ENCODE peak calls at places on chromosomes 1 and 21, in five cellular contexts. W, R, C, X and K are unnamed samples.

GRCh38 chr21:23402929-23403520 is 2204.3 kb downstream of the MRPL39 start:
- DNase-seq in W (no peak), R (no peak), C (no peak), X (no peak), K (no peak)

GRCh38 chr1:203539831-203540546 is 46.0 kb downstream of the OPTC start:
- DNase-seq in W (no peak), R (no peak), C (no peak), X (no peak), K (no peak)

GRCh38 chr1:110214454-110215404 is 4.6 kb downstream of the KCNC4 start:
- DNase-seq in W (no peak), R (no peak), C (no peak), X (peak), K (no peak)

GRCh38 chr1:229024528-229025119 is 246.3 kb upstream of the RAB4A start:
- DNase-seq in W (no peak), R (peak), C (peak), X (peak), K (no peak)

GRCh38 chr1:202807367-202807925 is 775 bp downstream of the KDM5B start:
- DNase-seq in W (no peak), R (peak), C (peak), X (no peak), K (peak)

GRCh38 chr1:171913385-171913784 is 72.1 kb downstream of the DNM3 start:
- DNase-seq in W (no peak), R (peak), C (no peak), X (peak), K (no peak)

GRCh38 chr21:33266050-33266783 is at the start of gene IL10RB:
- DNase-seq in W (peak), R (peak), C (peak), X (peak), K (peak)

GRCh38 chr1:20139776-20140612 is 871 bp downstream of the PLA2G2F start:
- DNase-seq in W (no peak), R (no peak), C (no peak), X (no peak), K (no peak)

GRCh38 chr1:62230724-62231123 is 36.1 kb downstream of the L1TD1 start:
- DNase-seq in W (no peak), R (peak), C (no peak), X (no peak), K (no peak)

GRCh38 chr1:109864960-109865611 is 45.6 kb upstream of the CSF1 start:
- DNase-seq in W (no peak), R (no peak), C (no peak), X (no peak), K (no peak)

GRCh38 chr1:59164371-59164770 is 132.5 kb upstream of the FGGY start:
- DNase-seq in W (no peak), R (no peak), C (no peak), X (no peak), K (no peak)

GRCh38 chr1:184624051-184624450 is 130.6 kb downstream of the EDEM3 start:
- DNase-seq in W (no peak), R (no peak), C (no peak), X (no peak), K (no peak)

GRCh38 chr1:172851077-172851476 is 192.2 kb downstream of the FASLG start:
- DNase-seq in W (no peak), R (no peak), C (no peak), X (no peak), K (peak)

GRCh38 chr1:187433598-187433997 is 604.8 kb downstream of the PLA2G4A start:
- DNase-seq in W (no peak), R (no peak), C (no peak), X (no peak), K (no peak)

GRCh38 chr1:226945106-226945857 is 5.2 kb downstream of the COQ8A start:
- DNase-seq in W (no peak), R (no peak), C (no peak), X (peak), K (no peak)

GRCh38 chr1:178768423-178768822 is 43.4 kb downstream of the RALGPS2 start:
- DNase-seq in W (no peak), R (no peak), C (peak), X (peak), K (no peak)

GRCh38 chr1:113391643-113392271 is 1.4 kb downstream of the MAGI3 start:
- DNase-seq in W (no peak), R (no peak), C (no peak), X (peak), K (no peak)

GRCh38 chr1:203439086-203439620 is 36.5 kb upstream of the PRELP start:
- DNase-seq in W (no peak), R (no peak), C (no peak), X (no peak), K (no peak)

GRCh38 chr21:46428286-46428685 is 30.4 kb upstream of the DIP2A start:
- DNase-seq in W (no peak), R (no peak), C (no peak), X (no peak), K (no peak)

GRCh38 chr1:214003233-214003632 is 15.5 kb downstream of the PROX1 start:
- DNase-seq in W (no peak), R (no peak), C (peak), X (no peak), K (no peak)

GRCh38 chr1:183029591-183030000 is 6.4 kb downstream of the LAMC1 start:
- DNase-seq in W (no peak), R (no peak), C (no peak), X (peak), K (no peak)

GRCh38 chr1:116537439-116537838 is 33.4 kb downstream of the CD58 start:
- DNase-seq in W (no peak), R (no peak), C (peak), X (no peak), K (no peak)

GRCh38 chr1:230641346-230641745 is 935 bp upstream of the COG2 start:
- DNase-seq in W (no peak), R (no peak), C (peak), X (no peak), K (no peak)

GRCh38 chr1:8096105-8097011 is 70.2 kb upstream of the ERRFI1 start:
- DNase-seq in W (no peak), R (no peak), C (no peak), X (no peak), K (no peak)

GRCh38 chr1:244337839-244338238 is 113.9 kb downstream of the ADSS2 start:
- DNase-seq in W (no peak), R (no peak), C (no peak), X (no peak), K (no peak)

GRCh38 chr21:44737706-44738354 is 26.5 kb upstream of the TSPEAR start:
- DNase-seq in W (no peak), R (no peak), C (no peak), X (no peak), K (no peak)

GRCh38 chr1:109864063-109864822 is 46.4 kb upstream of the CSF1 start:
- DNase-seq in W (no peak), R (no peak), C (peak), X (no peak), K (no peak)

GRCh38 chr1:231301990-231302389 is 35.7 kb downstream of the EXOC8 start:
- DNase-seq in W (no peak), R (no peak), C (no peak), X (no peak), K (no peak)

GRCh38 chr1:217018648-217019047 is 295.4 kb upstream of the ESRRG start:
- DNase-seq in W (no peak), R (no peak), C (no peak), X (no peak), K (no peak)

GRCh38 chr1:44170281-44170823 is 28.9 kb upstream of the KLF18 start:
- DNase-seq in W (no peak), R (no peak), C (peak), X (no peak), K (no peak)

GRCh38 chr1:119204169-119204568 is 63.7 kb upstream of the WARS2 start:
- DNase-seq in W (no peak), R (no peak), C (no peak), X (no peak), K (no peak)

GRCh38 chr1:157144509-157144908 is 6.3 kb upstream of the ETV3 start:
- DNase-seq in W (no peak), R (no peak), C (no peak), X (no peak), K (no peak)

GRCh38 chr1:209335090-209335692 is 248.3 kb upstream of the CAMK1G start:
- DNase-seq in W (peak), R (peak), C (peak), X (peak), K (peak)

GRCh38 chr1:199710974-199711373 is 316.5 kb upstream of the NR5A2 start:
- DNase-seq in W (no peak), R (no peak), C (no peak), X (no peak), K (no peak)

GRCh38 chr1:208455821-208456220 is 211.6 kb upstream of the PLXNA2 start:
- DNase-seq in W (no peak), R (no peak), C (no peak), X (no peak), K (no peak)

GRCh38 chr1:6208723-6209660 is 3.1 kb downstream of the RNF207 start:
- DNase-seq in W (no peak), R (no peak), C (peak), X (no peak), K (peak)

GRCh38 chr1:6888268-6888667 is 103.0 kb downstream of the CAMTA1 start:
- DNase-seq in W (no peak), R (no peak), C (no peak), X (no peak), K (no peak)

GRCh38 chr1:173429517-173430477 is 47.3 kb upstream of the PRDX6 start:
- DNase-seq in W (peak), R (peak), C (peak), X (peak), K (peak)

GRCh38 chr1:218656301-218657037 is 311.3 kb downstream of the TGFB2 start:
- DNase-seq in W (no peak), R (no peak), C (no peak), X (no peak), K (no peak)

GRCh38 chr1:12525311-12526181 is 92.5 kb downstream of the DHRS3 start:
- DNase-seq in W (no peak), R (no peak), C (no peak), X (peak), K (no peak)
- TF ChIP-seq JUN in W (no peak), R (peak), C (no peak), X (peak), K (no peak)

DNA sequence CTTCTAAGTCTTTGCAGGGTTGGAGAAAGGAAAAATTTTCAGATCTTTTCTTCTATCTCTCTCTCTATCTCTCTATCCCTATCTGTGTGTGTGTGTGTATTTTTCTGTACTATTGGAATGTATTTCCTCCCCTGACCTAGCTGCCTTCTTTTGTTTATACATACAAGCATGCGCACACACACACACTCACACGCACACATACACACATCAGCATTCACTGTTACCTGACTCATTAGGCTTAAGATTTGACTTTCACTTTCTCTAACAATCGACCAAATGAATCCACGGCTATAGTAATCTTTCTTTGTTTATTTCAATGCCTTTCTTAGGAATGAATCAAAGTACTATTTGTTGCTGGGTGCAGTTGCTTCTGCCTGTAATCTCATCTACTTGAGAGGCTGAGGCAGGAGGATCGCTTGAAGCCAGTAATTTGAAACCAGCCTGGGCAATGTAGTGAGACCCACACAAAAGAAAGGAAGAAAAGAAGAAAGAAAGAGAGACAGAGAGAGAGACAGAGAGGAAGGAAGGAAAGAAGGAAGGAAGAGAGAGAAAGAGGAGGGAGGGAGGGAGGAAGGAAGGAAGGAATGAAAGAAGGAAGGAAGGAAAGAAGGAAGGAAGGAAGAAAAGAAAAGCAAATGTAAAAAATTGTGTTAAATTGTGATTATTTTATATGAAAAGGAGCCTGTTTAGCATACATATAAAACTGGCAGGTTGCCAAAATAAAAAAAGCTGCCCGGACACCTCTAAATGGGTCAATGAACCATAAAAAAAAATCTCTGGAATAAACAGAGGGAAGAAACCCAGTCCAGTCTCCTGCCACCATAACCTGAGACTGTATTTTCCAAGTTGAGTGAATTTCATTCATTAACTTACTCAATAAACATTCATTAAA is 206.8 kb downstream of the ZNF326 start:
- DNase-seq in W (no peak), R (no peak), C (no peak), X (no peak), K (no peak)
- TF ChIP-seq JUN in W (no peak), R (no peak), C (no peak), X (no peak), K (no peak)

DNA sequence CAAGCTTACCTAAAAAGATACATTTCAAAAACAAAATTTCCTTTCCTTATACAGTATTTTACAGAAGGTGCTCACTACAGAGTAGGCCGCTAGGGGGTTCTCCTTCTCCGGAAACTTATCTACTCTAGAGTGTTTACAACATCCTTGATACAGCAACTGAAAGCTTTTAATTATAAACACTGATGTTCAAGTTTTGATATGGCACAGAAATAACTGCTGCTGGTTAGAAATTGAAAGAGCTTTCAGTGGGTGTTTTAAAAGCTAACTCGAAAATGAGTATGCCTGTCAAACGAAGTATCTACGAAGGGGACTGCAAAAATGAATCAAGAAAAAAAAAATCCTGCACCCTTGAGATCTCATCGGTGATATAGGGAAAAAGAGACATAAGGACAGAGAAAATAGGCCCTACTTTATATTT is 1.0 kb downstream of the YOD1 start:
- DNase-seq in W (no peak), R (no peak), C (peak), X (peak), K (peak)
- TF ChIP-seq JUN in W (no peak), R (no peak), C (no peak), X (no peak), K (no peak)

DNA sequence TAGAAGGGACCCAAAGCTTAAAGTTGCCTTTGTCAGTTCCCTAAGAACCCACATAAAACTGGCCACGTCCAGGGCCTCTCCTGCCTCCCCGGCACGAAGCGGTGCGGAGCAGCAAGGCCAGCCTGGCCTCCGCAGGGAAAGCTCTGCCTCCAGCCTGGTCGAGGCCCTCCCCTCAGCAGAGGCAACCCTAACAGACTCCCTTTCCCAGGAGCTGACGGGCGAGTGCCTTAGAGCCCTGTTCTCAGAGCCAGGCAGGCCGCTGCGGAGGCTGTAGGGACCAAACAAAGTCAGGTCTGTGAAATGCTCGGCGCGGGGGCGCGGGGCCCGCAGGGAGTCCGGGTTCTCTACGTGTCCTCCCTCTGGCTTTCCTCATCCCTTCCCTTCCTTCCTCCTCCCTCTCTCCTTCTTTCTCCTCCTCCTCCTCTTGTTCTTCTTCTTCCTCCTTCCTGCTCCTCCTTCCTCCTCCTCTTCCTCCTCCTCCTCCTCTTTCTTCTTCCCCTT is 40.7 kb downstream of the RIPK4 start:
- DNase-seq in W (no peak), R (no peak), C (no peak), X (no peak), K (peak)
- TF ChIP-seq JUN in W (no peak), R (no peak), C (no peak), X (no peak), K (no peak)

GRCh38 chr1:220928725-220929297 is 49.6 kb downstream of the HLX start:
- DNase-seq in W (no peak), R (no peak), C (no peak), X (no peak), K (no peak)
- TF ChIP-seq JUN in W (no peak), R (no peak), C (no peak), X (no peak), K (no peak)

DNA sequence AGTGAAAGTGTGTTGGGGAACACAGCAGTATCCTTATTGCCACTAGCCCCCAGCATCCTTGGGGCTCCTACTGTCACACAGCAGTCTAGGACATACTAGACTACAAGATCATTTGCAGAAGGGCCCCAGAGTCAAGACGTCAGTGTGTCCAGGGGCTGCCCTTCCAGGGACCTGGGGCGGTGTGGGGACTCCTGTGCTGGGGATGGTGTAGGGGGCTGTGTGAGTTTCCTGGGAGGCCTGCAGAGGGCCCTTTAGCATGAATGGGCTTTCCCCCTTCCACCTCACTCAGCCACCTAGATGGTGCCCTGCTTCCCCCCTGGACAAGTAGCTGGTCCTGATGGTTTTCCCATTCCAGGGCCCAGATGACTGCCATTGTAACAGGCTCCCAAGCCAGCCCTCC is 17.5 kb upstream of the KIF21B start:
- DNase-seq in W (no peak), R (no peak), C (no peak), X (no peak), K (no peak)
- TF ChIP-seq JUN in W (no peak), R (no peak), C (no peak), X (no peak), K (no peak)

GRCh38 chr1:161020573-161021167 is at the start of gene F11R:
- DNase-seq in W (no peak), R (peak), C (peak), X (peak), K (peak)
- TF ChIP-seq JUN in W (no peak), R (no peak), C (no peak), X (no peak), K (no peak)

GRCh38 chr1:41377397-41377796 is 16.2 kb downstream of the FOXO6 start:
- DNase-seq in W (no peak), R (no peak), C (no peak), X (no peak), K (no peak)
- TF ChIP-seq JUN in W (no peak), R (no peak), C (no peak), X (no peak), K (no peak)